ENCODE peak calls at places on chromosome 14, in six cellular contexts. K, D, C, M, Y and O are unnamed samples.

GRCh38 chr14:75784314-75784686 is 123.3 kb downstream of the TTLL5 start:
- DNase-seq in D (no peak), Y (no peak), M (no peak), K (no peak), C (no peak), O (no peak)

GRCh38 chr14:81991998-81992397 is 458.3 kb upstream of the SEL1L start:
- DNase-seq in Y (no peak), C (no peak), M (no peak), D (no peak), K (no peak), O (no peak)

GRCh38 chr14:51182166-51182565 is 57.9 kb upstream of the TMX1 start:
- DNase-seq in K (no peak), D (no peak), M (no peak), C (peak; percentile 58), Y (no peak), O (no peak)

GRCh38 chr14:34711808-34712712 is 2.3 kb downstream of the CFL2 start:
- DNase-seq in K (no peak), D (no peak), Y (no peak), M (no peak), C (no peak), O (no peak)

GRCh38 chr14:79584679-79585078 is 626.6 kb downstream of the DIO2 start:
- DNase-seq in Y (no peak), K (no peak), C (peak; percentile 70), M (no peak), D (no peak), O (no peak)

GRCh38 chr14:79629372-79629771 is 581.9 kb downstream of the DIO2 start:
- DNase-seq in K (no peak), D (no peak), M (no peak), Y (no peak), C (no peak), O (no peak)

GRCh38 chr14:50335989-50336391 is 23.9 kb downstream of the DMAC2L start:
- DNase-seq in C (peak; percentile 71), D (no peak), M (no peak), Y (peak; percentile 38), K (no peak), O (peak; percentile 59)

GRCh38 chr14:40280652-40281051 is 848.4 kb upstream of the FBXO33 start:
- DNase-seq in D (no peak), Y (no peak), C (no peak), K (no peak), M (no peak), O (no peak)

GRCh38 chr14:75335588-75335987 is 57.0 kb downstream of the FOS start:
- DNase-seq in Y (no peak), C (no peak), K (no peak), M (no peak), D (no peak), O (no peak)

GRCh38 chr14:65230287-65230728 is 128.0 kb upstream of the MAX start:
- DNase-seq in C (peak; percentile 84), M (peak; percentile 18), D (peak; percentile 82), Y (peak; percentile 57), K (peak; percentile 53), O (peak; percentile 82)

GRCh38 chr14:105379946-105380345 is 18.4 kb upstream of the TEX22 start:
- DNase-seq in K (no peak), C (no peak), D (no peak), M (no peak), Y (no peak), O (peak; percentile 28)

GRCh38 chr14:52906141-52906601 is 44.7 kb downstream of the FERMT2 start:
- DNase-seq in M (no peak), Y (no peak), K (no peak), C (peak; percentile 72), D (no peak), O (no peak)

GRCh38 chr14:100660498-100661339 is 66.0 kb upstream of the DLK1 start:
- DNase-seq in K (no peak), Y (no peak), D (no peak), M (no peak), C (no peak), O (no peak)
- H3K4me1 ChIP-seq in K (peaks cover 14% of the 10 kb centered on the region), Y (peaks cover 5% of the 10 kb centered on the region), D (no peaks in the 10 kb centered on the region), M (peaks cover 7% of the 10 kb centered on the region), C (no peaks in the 10 kb centered on the region), O (no peaks in the 10 kb centered on the region)

DNA sequence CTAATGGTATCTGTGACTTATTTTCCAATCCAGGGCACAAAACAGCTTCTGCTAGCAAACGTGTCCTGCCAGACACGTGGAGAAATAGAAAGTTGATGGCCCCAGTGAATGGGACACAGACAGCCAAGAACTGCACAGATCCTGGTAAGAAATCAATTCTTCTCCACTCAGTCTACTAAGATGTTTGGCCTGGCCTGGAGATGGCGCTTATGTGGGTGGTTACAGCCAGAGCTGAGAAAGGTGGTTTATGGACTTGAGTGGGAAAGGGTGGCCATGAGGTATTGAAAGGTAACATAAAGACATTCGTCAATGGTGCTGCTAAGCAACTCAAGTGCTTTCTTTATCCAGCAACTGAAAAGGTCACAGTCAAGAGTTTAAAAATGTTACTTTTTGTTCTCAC is 2.9 kb downstream of the SLC24A4 start:
- DNase-seq in K (no peak), Y (no peak), C (no peak), M (no peak), D (no peak), O (no peak)
- H3K27me3 ChIP-seq in K (peaks cover 5% of the 10 kb centered on the region), Y (peaks cover 93% of the 10 kb centered on the region), C (peaks cover 79% of the 10 kb centered on the region), M (peaks cover 35% of the 10 kb centered on the region), D (peaks cover 5% of the 10 kb centered on the region), O (no peaks in the 10 kb centered on the region)

GRCh38 chr14:70809238-70810214 is at the start of gene MAP3K9:
- DNase-seq in M (peak; percentile 93), C (peak; percentile 81), Y (peak; percentile 86), K (peak; percentile 98), D (peak; percentile 95), O (peak; percentile 93)

GRCh38 chr14:70811578-70811977 is 2.3 kb upstream of the MAP3K9 start:
- DNase-seq in Y (no peak), K (no peak), C (no peak), M (no peak), D (no peak), O (no peak)

GRCh38 chr14:70812124-70812818 is 3.0 kb upstream of the MAP3K9 start:
- DNase-seq in M (no peak), K (no peak), Y (no peak), C (no peak), D (peak; percentile 53), O (no peak)

GRCh38 chr14:70810621-70811020 is 1.3 kb upstream of the MAP3K9 start:
- DNase-seq in M (no peak), D (no peak), K (no peak), C (no peak), Y (no peak), O (no peak)

GRCh38 chr14:70811065-70811464 is 1.8 kb upstream of the MAP3K9 start:
- DNase-seq in M (no peak), Y (no peak), C (no peak), D (no peak), K (no peak), O (no peak)
- H3K27ac ChIP-seq in M (no peak overlapping the region), Y (no peak overlapping the region), C (no peak overlapping the region), D (no peak overlapping the region), K (no peak overlapping the region), O (no peak overlapping the region)

DNA sequence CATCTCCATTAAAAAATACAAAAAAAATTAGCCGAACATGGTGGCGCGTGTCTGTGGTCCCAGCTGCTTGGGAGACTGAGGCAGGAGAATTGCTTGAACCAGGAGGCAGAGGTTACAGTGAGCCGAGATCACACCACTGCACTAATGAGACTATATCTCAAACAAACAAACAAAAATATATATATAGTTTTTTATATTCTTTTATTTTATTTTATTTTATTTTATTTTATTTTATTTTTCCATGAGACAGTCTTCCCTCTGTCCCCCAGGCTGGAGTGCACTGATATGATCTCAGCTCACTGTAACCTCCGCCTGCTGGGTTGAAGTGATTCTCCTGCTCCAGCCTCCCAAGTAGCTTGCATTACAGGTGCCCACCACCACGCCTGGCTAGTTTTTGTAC is 79.5 kb downstream of the IRF2BPL start:
- DNase-seq in C (no peak), M (no peak), K (no peak), D (no peak), Y (no peak), O (no peak)
- H3K4me1 ChIP-seq in C (peaks cover 15% of the 10 kb centered on the region), M (peaks cover 22% of the 10 kb centered on the region), K (peaks cover 46% of the 10 kb centered on the region), D (peaks cover 19% of the 10 kb centered on the region), Y (peaks cover 66% of the 10 kb centered on the region), O (peaks cover 15% of the 10 kb centered on the region)

DNA sequence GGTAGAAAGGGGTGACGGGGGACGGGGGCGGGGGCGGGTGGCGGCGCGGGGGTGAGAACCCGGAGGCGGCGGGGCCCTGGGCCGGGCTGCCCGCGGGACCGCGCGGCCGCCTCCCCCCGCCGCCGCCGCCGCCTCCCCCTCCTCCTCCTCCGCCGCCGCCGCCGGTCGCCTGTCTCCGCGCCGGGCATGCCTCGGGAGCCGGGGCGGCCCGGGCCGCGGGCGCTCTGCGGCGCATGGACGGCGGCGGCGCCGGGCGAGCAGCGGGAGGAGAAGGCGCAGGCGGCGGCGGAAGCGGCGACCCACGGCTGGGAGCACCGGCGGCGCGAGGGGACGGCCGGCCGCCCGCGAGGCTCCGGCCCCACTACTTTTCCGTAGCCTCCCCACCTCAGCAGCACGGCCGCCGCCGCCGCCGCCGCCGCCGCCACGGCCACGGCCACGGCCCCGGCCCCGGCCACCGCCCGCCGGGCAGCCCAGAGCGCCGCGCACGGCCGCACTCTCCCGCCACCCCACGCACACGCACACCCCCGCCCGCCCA is at the start of gene NPAS3:
- DNase-seq in D (no peak), Y (peak; percentile 25), C (peak; percentile 14), M (no peak), K (peak; percentile 28), O (peak; percentile 21)
- H3K27me3 ChIP-seq in D (peaks cover 10% of the 10 kb centered on the region), Y (peaks cover 52% of the 10 kb centered on the region), C (peaks cover 84% of the 10 kb centered on the region), M (peaks cover 8% of the 10 kb centered on the region), K (peaks cover 12% of the 10 kb centered on the region), O (no peaks in the 10 kb centered on the region)

GRCh38 chr14:68479247-68479646 is 313.6 kb downstream of the ZFP36L1 start:
- DNase-seq in M (no peak), K (no peak), Y (no peak), D (no peak), C (peak; percentile 41), O (no peak)

GRCh38 chr14:68482018-68482417 is 310.8 kb downstream of the ZFP36L1 start:
- DNase-seq in D (no peak), C (no peak), Y (no peak), K (no peak), M (no peak), O (no peak)

GRCh38 chr14:68486809-68487208 is 306.1 kb downstream of the ZFP36L1 start:
- DNase-seq in C (no peak), M (no peak), K (no peak), D (no peak), Y (no peak), O (no peak)

GRCh38 chr14:68486033-68486732 is 306.7 kb downstream of the ZFP36L1 start:
- DNase-seq in D (no peak), K (peak; percentile 76), C (no peak), M (no peak), Y (no peak), O (no peak)

DNA sequence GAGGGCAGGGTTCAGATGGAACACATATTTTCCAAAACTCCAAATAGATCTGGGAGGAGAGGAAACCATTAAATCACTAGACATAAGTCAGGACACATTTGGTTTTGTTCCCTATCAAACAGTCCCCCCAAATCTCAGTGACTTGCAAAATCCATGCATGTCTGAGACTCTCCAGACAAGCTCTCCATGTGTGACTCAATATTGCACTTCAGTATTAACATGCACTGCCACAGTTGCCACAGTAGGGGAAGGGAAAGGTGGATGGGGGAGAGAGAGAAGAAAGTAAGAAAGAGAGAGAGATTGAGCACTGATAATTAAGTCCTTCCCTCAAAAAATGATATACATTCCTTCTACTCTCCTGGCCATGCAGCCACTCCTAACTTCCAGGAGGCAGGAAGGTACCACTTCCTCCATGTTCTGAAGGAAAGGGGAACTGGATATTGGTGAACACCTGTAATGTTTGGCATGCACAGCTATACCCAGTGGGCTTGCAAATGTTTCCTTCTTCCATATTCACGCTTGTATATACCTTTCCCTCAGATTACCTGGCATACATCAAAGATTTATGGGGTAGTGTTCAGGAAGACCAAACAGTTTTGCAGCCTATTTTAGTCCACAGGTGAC is 310.0 kb downstream of the ZFP36L1 start:
- DNase-seq in K (no peak), M (no peak), D (no peak), C (no peak), Y (no peak), O (no peak)
- H3K27ac ChIP-seq in K (no peak overlapping the region), M (peak overlapping the region; percentile 96), D (no peak overlapping the region), C (no peak overlapping the region), Y (peak overlapping the region; percentile 41), O (no peak overlapping the region)